ENCODE peak calls at places on chromosomes 11 and 22, in nine cellular contexts. N, H, D, X, Q, V, O, P and U are unnamed samples.

GRCh38 chr22:39409630-39410029 is 10.1 kb downstream of the TAB1 start:
- DNase-seq in N (no peak), H (no peak), D (no peak), X (no peak), Q (no peak), V (peak), O (no peak), P (no peak), U (no peak)

GRCh38 chr22:37561209-37562048 is 1.1 kb downstream of the CDC42EP1 start:
- DNase-seq in N (peak), H (peak), D (peak), X (peak), Q (no peak), V (peak), O (peak), P (peak), U (peak)

GRCh38 chr11:116465056-116465455 is 307.7 kb downstream of the BUD13 start:
- DNase-seq in N (no peak), H (no peak), D (no peak), X (no peak), Q (no peak), V (no peak), O (no peak), P (no peak), U (no peak)

GRCh38 chr11:10584071-10584501 is 15.6 kb upstream of the LYVE1 start:
- DNase-seq in N (no peak), H (no peak), D (no peak), X (no peak), Q (no peak), V (no peak), O (no peak), P (no peak), U (no peak)

GRCh38 chr22:49567894-49568750 is 259.6 kb downstream of the BRD1 start:
- DNase-seq in N (no peak), H (no peak), D (no peak), X (no peak), Q (no peak), V (no peak), O (no peak), P (no peak), U (no peak)

GRCh38 chr22:38707346-38707745 is 1.6 kb downstream of the GTPBP1 start:
- DNase-seq in N (no peak), H (peak), D (no peak), X (no peak), Q (no peak), V (no peak), O (no peak), P (peak), U (peak)

GRCh38 chr11:86676533-86677154 is 4.2 kb upstream of the ME3 start:
- DNase-seq in N (no peak), H (no peak), D (no peak), X (peak), Q (no peak), V (no peak), O (no peak), P (no peak), U (no peak)

GRCh38 chr11:68040957-68041591 is 2.2 kb downstream of the TCIRG1 start:
- DNase-seq in N (no peak), H (no peak), D (no peak), X (no peak), Q (no peak), V (peak), O (no peak), P (no peak), U (no peak)

GRCh38 chr22:50613291-50613981 is 12.8 kb downstream of the MAPK8IP2 start:
- DNase-seq in N (peak), H (no peak), D (no peak), X (peak), Q (no peak), V (peak), O (no peak), P (peak), U (peak)

GRCh38 chr11:120339394-120339890 is 3.2 kb downstream of the ARHGEF12 start:
- DNase-seq in N (no peak), H (no peak), D (no peak), X (no peak), Q (no peak), V (no peak), O (no peak), P (peak), U (peak)

GRCh38 chr22:23402275-23403151 is 177.6 kb downstream of the IGLL1 start:
- DNase-seq in N (no peak), H (no peak), D (peak), X (peak), Q (no peak), V (no peak), O (peak), P (peak), U (peak)

GRCh38 chr11:73715551-73715950 is 45.3 kb downstream of the RAB6A start:
- DNase-seq in N (no peak), H (no peak), D (no peak), X (no peak), Q (no peak), V (no peak), O (no peak), P (no peak), U (no peak)

GRCh38 chr22:37485006-37485713 is 1.0 kb downstream of the MFNG start:
- DNase-seq in N (no peak), H (no peak), D (peak), X (no peak), Q (no peak), V (peak), O (no peak), P (no peak), U (no peak)

GRCh38 chr11:64067257-64067993 is 31.7 kb downstream of the FLRT1 start:
- DNase-seq in N (no peak), H (no peak), D (no peak), X (no peak), Q (no peak), V (no peak), O (no peak), P (no peak), U (no peak)

GRCh38 chr22:41247703-41248102 is 7.0 kb upstream of the CHADL start:
- DNase-seq in N (no peak), H (no peak), D (no peak), X (no peak), Q (no peak), V (peak), O (no peak), P (no peak), U (no peak)

GRCh38 chr11:61918251-61919112 is 1.1 kb upstream of the RAB3IL1 start:
- DNase-seq in N (no peak), H (no peak), D (no peak), X (no peak), Q (no peak), V (peak), O (no peak), P (no peak), U (no peak)

GRCh38 chr11:44380009-44380313 is 70.0 kb upstream of the ALX4 start:
- DNase-seq in N (peak), H (no peak), D (no peak), X (no peak), Q (no peak), V (no peak), O (no peak), P (no peak), U (no peak)

GRCh38 chr11:95330332-95330731 is 99.3 kb upstream of the SESN3 start:
- DNase-seq in N (no peak), H (no peak), D (no peak), X (no peak), Q (no peak), V (no peak), O (no peak), P (no peak), U (no peak)

GRCh38 chr11:12813371-12814225 is 139.4 kb downstream of the TEAD1 start:
- DNase-seq in N (no peak), H (no peak), D (no peak), X (no peak), Q (no peak), V (no peak), O (peak), P (peak), U (no peak)

GRCh38 chr22:44020981-44021380 is 3.1 kb upstream of the PARVB start:
- DNase-seq in N (no peak), H (no peak), D (no peak), X (no peak), Q (no peak), V (no peak), O (peak), P (peak), U (no peak)

GRCh38 chr11:6617315-6617781 is 1.9 kb downstream of the TPP1 start:
- DNase-seq in N (no peak), H (no peak), D (no peak), X (no peak), Q (no peak), V (no peak), O (no peak), P (no peak), U (no peak)